ENCODE peak calls at places on chromosomes 11 and 22, in ten cellular contexts. One of them, this sample, is unnamed.

GRCh38 chr11:1654388-1655167 is 25.0 kb downstream of the KRTAP5-5 start:
- DNase-seq in HL-60: no peak
- DNase-seq in retinal pigment epithelial cell: no peak
- DNase-seq in breast epithelium: peak; percentile 25
- DNase-seq in psoas muscle: no peak
- DNase-seq in heart right ventricle: no peak
- DNase-seq in A549: no peak
- DNase-seq in cardiac muscle cell: peak; percentile 17
- DNase-seq in CD4-positive, alpha-beta memory T cell: no peak
- DNase-seq in SK-N-SH: peak; percentile 65
- DNase-seq in this sample: peak; percentile 80

GRCh38 chr11:29317669-29318068 is 699.2 kb downstream of the KCNA4 start:
- DNase-seq in HL-60: no peak
- DNase-seq in retinal pigment epithelial cell: no peak
- DNase-seq in breast epithelium: no peak
- DNase-seq in psoas muscle: no peak
- DNase-seq in heart right ventricle: no peak
- DNase-seq in A549: no peak
- DNase-seq in cardiac muscle cell: no peak
- DNase-seq in CD4-positive, alpha-beta memory T cell: no peak
- DNase-seq in SK-N-SH: no peak
- DNase-seq in this sample: no peak

GRCh38 chr11:126485021-126485781 is 129.7 kb downstream of the ST3GAL4 start:
- DNase-seq in HL-60: no peak
- DNase-seq in retinal pigment epithelial cell: no peak
- DNase-seq in breast epithelium: no peak
- DNase-seq in psoas muscle: peak; percentile 26
- DNase-seq in heart right ventricle: no peak
- DNase-seq in A549: no peak
- DNase-seq in cardiac muscle cell: peak; percentile 28
- DNase-seq in CD4-positive, alpha-beta memory T cell: no peak
- DNase-seq in SK-N-SH: no peak
- DNase-seq in this sample: peak; percentile 22

GRCh38 chr11:111631666-111632039 is 29.4 kb downstream of the SIK2 start:
- DNase-seq in HL-60: no peak
- DNase-seq in retinal pigment epithelial cell: peak; percentile 66
- DNase-seq in breast epithelium: no peak
- DNase-seq in psoas muscle: no peak
- DNase-seq in heart right ventricle: no peak
- DNase-seq in A549: no peak
- DNase-seq in cardiac muscle cell: peak; percentile 74
- DNase-seq in CD4-positive, alpha-beta memory T cell: no peak
- DNase-seq in SK-N-SH: no peak
- DNase-seq in this sample: peak; percentile 69

GRCh38 chr11:96012086-96012824 is 88.3 kb upstream of the MTMR2 start:
- DNase-seq in HL-60: no peak
- DNase-seq in retinal pigment epithelial cell: peak; percentile 97
- DNase-seq in breast epithelium: no peak
- DNase-seq in psoas muscle: no peak
- DNase-seq in heart right ventricle: peak; percentile 43
- DNase-seq in A549: peak; percentile 87
- DNase-seq in cardiac muscle cell: peak; percentile 92
- DNase-seq in CD4-positive, alpha-beta memory T cell: peak; percentile 77
- DNase-seq in SK-N-SH: peak; percentile 59
- DNase-seq in this sample: peak; percentile 79

GRCh38 chr11:21514298-21514697 is 678.6 kb upstream of the ANO5 start:
- DNase-seq in HL-60: no peak
- DNase-seq in retinal pigment epithelial cell: no peak
- DNase-seq in breast epithelium: no peak
- DNase-seq in psoas muscle: no peak
- DNase-seq in heart right ventricle: no peak
- DNase-seq in A549: peak; percentile 37
- DNase-seq in cardiac muscle cell: no peak
- DNase-seq in CD4-positive, alpha-beta memory T cell: no peak
- DNase-seq in SK-N-SH: peak; percentile 15
- DNase-seq in this sample: no peak

GRCh38 chr22:22703715-22704114 is 59.3 kb downstream of the GGTLC2 start:
- DNase-seq in HL-60: no peak
- DNase-seq in retinal pigment epithelial cell: no peak
- DNase-seq in breast epithelium: no peak
- DNase-seq in psoas muscle: no peak
- DNase-seq in heart right ventricle: no peak
- DNase-seq in A549: peak; percentile 61
- DNase-seq in cardiac muscle cell: peak; percentile 69
- DNase-seq in CD4-positive, alpha-beta memory T cell: no peak
- DNase-seq in SK-N-SH: no peak
- DNase-seq in this sample: peak; percentile 80

GRCh38 chr11:33178443-33179154 is 17.3 kb upstream of the CSTF3 start:
- DNase-seq in HL-60: no peak
- DNase-seq in retinal pigment epithelial cell: no peak
- DNase-seq in breast epithelium: no peak
- DNase-seq in psoas muscle: no peak
- DNase-seq in heart right ventricle: no peak
- DNase-seq in A549: no peak
- DNase-seq in cardiac muscle cell: no peak
- DNase-seq in CD4-positive, alpha-beta memory T cell: no peak
- DNase-seq in SK-N-SH: no peak
- DNase-seq in this sample: peak; percentile 48

GRCh38 chr22:28841111-28841510 is 40.7 kb upstream of the XBP1 start:
- DNase-seq in HL-60: peak; percentile 63
- DNase-seq in retinal pigment epithelial cell: no peak
- DNase-seq in breast epithelium: no peak
- DNase-seq in psoas muscle: no peak
- DNase-seq in heart right ventricle: no peak
- DNase-seq in A549: no peak
- DNase-seq in cardiac muscle cell: no peak
- DNase-seq in CD4-positive, alpha-beta memory T cell: no peak
- DNase-seq in SK-N-SH: no peak
- DNase-seq in this sample: no peak

GRCh38 chr11:20156280-20156875 is 3.9 kb downstream of the DBX1 start:
- DNase-seq in HL-60: no peak
- DNase-seq in retinal pigment epithelial cell: no peak
- DNase-seq in breast epithelium: no peak
- DNase-seq in psoas muscle: no peak
- DNase-seq in heart right ventricle: no peak
- DNase-seq in A549: no peak
- DNase-seq in cardiac muscle cell: no peak
- DNase-seq in CD4-positive, alpha-beta memory T cell: peak; percentile 76
- DNase-seq in SK-N-SH: peak; percentile 24
- DNase-seq in this sample: no peak

GRCh38 chr11:45023065-45023365 is 72.3 kb upstream of the TP53I11 start:
- DNase-seq in HL-60: no peak
- DNase-seq in retinal pigment epithelial cell: no peak
- DNase-seq in breast epithelium: no peak
- DNase-seq in psoas muscle: no peak
- DNase-seq in heart right ventricle: no peak
- DNase-seq in A549: no peak
- DNase-seq in cardiac muscle cell: no peak
- DNase-seq in CD4-positive, alpha-beta memory T cell: no peak
- DNase-seq in SK-N-SH: no peak
- DNase-seq in this sample: no peak

GRCh38 chr11:134028368-134028920 is 40.4 kb upstream of the JAM3 start:
- DNase-seq in HL-60: no peak
- DNase-seq in retinal pigment epithelial cell: no peak
- DNase-seq in breast epithelium: no peak
- DNase-seq in psoas muscle: no peak
- DNase-seq in heart right ventricle: no peak
- DNase-seq in A549: no peak
- DNase-seq in cardiac muscle cell: no peak
- DNase-seq in CD4-positive, alpha-beta memory T cell: no peak
- DNase-seq in SK-N-SH: no peak
- DNase-seq in this sample: no peak

GRCh38 chr11:134498326-134499139 is 86.5 kb upstream of the B3GAT1 start:
- DNase-seq in HL-60: no peak
- DNase-seq in retinal pigment epithelial cell: no peak
- DNase-seq in breast epithelium: peak; percentile 70
- DNase-seq in psoas muscle: no peak
- DNase-seq in heart right ventricle: no peak
- DNase-seq in A549: no peak
- DNase-seq in cardiac muscle cell: no peak
- DNase-seq in CD4-positive, alpha-beta memory T cell: no peak
- DNase-seq in SK-N-SH: no peak
- DNase-seq in this sample: no peak

GRCh38 chr11:67694875-67695555 is 20.6 kb upstream of the ALDH3B2 start:
- DNase-seq in HL-60: no peak
- DNase-seq in retinal pigment epithelial cell: no peak
- DNase-seq in breast epithelium: no peak
- DNase-seq in psoas muscle: no peak
- DNase-seq in heart right ventricle: no peak
- DNase-seq in A549: no peak
- DNase-seq in cardiac muscle cell: no peak
- DNase-seq in CD4-positive, alpha-beta memory T cell: no peak
- DNase-seq in SK-N-SH: no peak
- DNase-seq in this sample: no peak

GRCh38 chr11:1761857-1762536 is 1.7 kb downstream of the CTSD start:
- DNase-seq in HL-60: no peak
- DNase-seq in retinal pigment epithelial cell: no peak
- DNase-seq in breast epithelium: no peak
- DNase-seq in psoas muscle: peak; percentile 65
- DNase-seq in heart right ventricle: peak; percentile 62
- DNase-seq in A549: no peak
- DNase-seq in cardiac muscle cell: no peak
- DNase-seq in CD4-positive, alpha-beta memory T cell: no peak
- DNase-seq in SK-N-SH: no peak
- DNase-seq in this sample: peak; percentile 48

GRCh38 chr22:49767355-49768062 is 60.2 kb downstream of the BRD1 start:
- DNase-seq in HL-60: peak; percentile 61
- DNase-seq in retinal pigment epithelial cell: peak; percentile 8
- DNase-seq in breast epithelium: peak; percentile 43
- DNase-seq in psoas muscle: peak; percentile 52
- DNase-seq in heart right ventricle: no peak
- DNase-seq in A549: peak; percentile 55
- DNase-seq in cardiac muscle cell: peak; percentile 63
- DNase-seq in CD4-positive, alpha-beta memory T cell: peak; percentile 54
- DNase-seq in SK-N-SH: peak; percentile 72
- DNase-seq in this sample: peak; percentile 62

GRCh38 chr11:69825037-69825834 is 6.0 kb upstream of the FGF3 start:
- DNase-seq in HL-60: no peak
- DNase-seq in retinal pigment epithelial cell: no peak
- DNase-seq in breast epithelium: no peak
- DNase-seq in psoas muscle: peak; percentile 12
- DNase-seq in heart right ventricle: no peak
- DNase-seq in A549: peak; percentile 26
- DNase-seq in cardiac muscle cell: no peak
- DNase-seq in CD4-positive, alpha-beta memory T cell: no peak
- DNase-seq in SK-N-SH: no peak
- DNase-seq in this sample: no peak
- H3K4me3 ChIP-seq in HL-60: no peak overlapping the region
- H3K4me3 ChIP-seq in retinal pigment epithelial cell: no peak overlapping the region
- H3K4me3 ChIP-seq in breast epithelium: no peak overlapping the region
- H3K4me3 ChIP-seq in psoas muscle: no peak overlapping the region
- H3K4me3 ChIP-seq in heart right ventricle: no peak overlapping the region
- H3K4me3 ChIP-seq in A549: no peak overlapping the region
- H3K4me3 ChIP-seq in cardiac muscle cell: no peak overlapping the region
- H3K4me3 ChIP-seq in CD4-positive, alpha-beta memory T cell: no peak overlapping the region
- H3K4me3 ChIP-seq in SK-N-SH: no peak overlapping the region
- H3K4me3 ChIP-seq in this sample: no peak overlapping the region

DNA sequence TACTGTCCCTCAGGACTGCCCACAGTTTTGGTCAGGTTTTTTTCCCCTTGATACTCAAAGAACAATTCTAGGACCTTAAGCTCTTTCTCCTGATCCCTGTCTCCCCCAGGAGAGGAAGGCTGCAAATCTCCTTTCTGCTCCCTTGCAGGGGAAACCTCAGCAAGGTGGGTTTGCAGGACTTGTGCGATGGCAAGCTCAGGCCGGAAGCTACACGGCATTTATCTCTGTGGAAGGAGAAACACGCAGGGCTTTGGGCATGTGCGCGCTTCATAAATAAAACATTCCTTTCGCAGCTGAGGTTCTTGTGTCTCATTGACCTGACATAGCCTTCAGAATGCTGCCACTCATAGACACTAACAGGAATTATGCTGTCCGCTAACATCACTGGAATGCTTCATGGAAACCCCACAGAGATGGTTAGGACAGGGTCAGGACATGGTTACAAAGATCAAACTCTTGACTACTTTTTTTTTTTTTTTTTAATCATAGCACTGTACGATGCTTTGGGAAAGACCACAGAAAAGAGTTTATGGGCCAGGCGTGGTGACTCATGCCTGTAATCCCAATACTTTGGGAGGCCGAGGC is 42.6 kb downstream of the SLN start:
- DNase-seq in HL-60: no peak
- DNase-seq in retinal pigment epithelial cell: no peak
- DNase-seq in breast epithelium: no peak
- DNase-seq in psoas muscle: no peak
- DNase-seq in heart right ventricle: no peak
- DNase-seq in A549: no peak
- DNase-seq in cardiac muscle cell: no peak
- DNase-seq in CD4-positive, alpha-beta memory T cell: no peak
- DNase-seq in SK-N-SH: no peak
- DNase-seq in this sample: peak; percentile 28
- H3K4me3 ChIP-seq in HL-60: no peak overlapping the region
- H3K4me3 ChIP-seq in retinal pigment epithelial cell: no peak overlapping the region
- H3K4me3 ChIP-seq in breast epithelium: no peak overlapping the region
- H3K4me3 ChIP-seq in psoas muscle: no peak overlapping the region
- H3K4me3 ChIP-seq in heart right ventricle: no peak overlapping the region
- H3K4me3 ChIP-seq in A549: no peak overlapping the region
- H3K4me3 ChIP-seq in cardiac muscle cell: no peak overlapping the region
- H3K4me3 ChIP-seq in CD4-positive, alpha-beta memory T cell: no peak overlapping the region
- H3K4me3 ChIP-seq in SK-N-SH: no peak overlapping the region
- H3K4me3 ChIP-seq in this sample: no peak overlapping the region

GRCh38 chr11:105610796-105611361 is 1.0 kb downstream of the GRIA4 start:
- DNase-seq in HL-60: no peak
- DNase-seq in retinal pigment epithelial cell: no peak
- DNase-seq in breast epithelium: no peak
- DNase-seq in psoas muscle: no peak
- DNase-seq in heart right ventricle: no peak
- DNase-seq in A549: no peak
- DNase-seq in cardiac muscle cell: no peak
- DNase-seq in CD4-positive, alpha-beta memory T cell: no peak
- DNase-seq in SK-N-SH: no peak
- DNase-seq in this sample: no peak
- H3K4me3 ChIP-seq in HL-60: no peak overlapping the region
- H3K4me3 ChIP-seq in retinal pigment epithelial cell: peak overlapping the region; percentile 54
- H3K4me3 ChIP-seq in breast epithelium: peak overlapping the region; percentile 27
- H3K4me3 ChIP-seq in psoas muscle: peak overlapping the region; percentile 58
- H3K4me3 ChIP-seq in heart right ventricle: peak overlapping the region; percentile 40
- H3K4me3 ChIP-seq in A549: peak overlapping the region; percentile 26
- H3K4me3 ChIP-seq in cardiac muscle cell: peak overlapping the region; percentile 71
- H3K4me3 ChIP-seq in CD4-positive, alpha-beta memory T cell: no peak overlapping the region
- H3K4me3 ChIP-seq in SK-N-SH: peak overlapping the region; percentile 62
- H3K4me3 ChIP-seq in this sample: peak overlapping the region; percentile 49

DNA sequence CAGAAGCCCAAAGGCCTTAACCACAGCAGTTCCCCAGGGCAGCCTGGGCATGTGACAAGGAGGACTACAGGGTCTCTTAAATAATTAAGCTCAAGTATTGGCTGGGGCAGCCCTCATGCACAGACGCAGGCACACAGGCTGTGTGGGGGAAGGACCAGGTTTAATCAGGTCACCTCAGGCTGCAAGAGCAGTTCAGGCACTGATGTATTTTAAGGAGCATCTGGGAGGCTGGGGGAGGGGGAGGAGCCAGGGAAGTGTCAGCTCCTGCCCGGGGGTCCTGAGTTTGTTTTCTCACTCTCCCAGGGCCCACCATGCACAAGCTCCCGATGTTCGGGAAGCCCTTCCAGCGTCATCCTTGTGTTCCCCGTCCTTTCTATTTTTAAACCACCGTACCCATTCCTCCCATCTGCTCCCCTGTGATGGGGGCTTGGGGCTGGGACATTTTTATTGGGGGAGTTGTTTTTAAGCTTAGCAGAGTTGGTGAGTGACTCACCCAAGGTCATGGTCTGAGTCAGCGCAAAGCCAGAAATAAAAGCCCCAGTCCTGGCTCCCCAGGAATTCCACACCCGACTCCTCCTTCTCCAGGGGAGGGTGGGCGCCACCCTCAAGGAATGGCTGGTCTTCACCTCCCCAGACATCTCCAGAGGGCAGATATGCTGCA is 2.4 kb downstream of the CSDC2 start:
- DNase-seq in HL-60: no peak
- DNase-seq in retinal pigment epithelial cell: peak; percentile 78
- DNase-seq in breast epithelium: no peak
- DNase-seq in psoas muscle: no peak
- DNase-seq in heart right ventricle: no peak
- DNase-seq in A549: peak; percentile 53
- DNase-seq in cardiac muscle cell: peak; percentile 72
- DNase-seq in CD4-positive, alpha-beta memory T cell: no peak
- DNase-seq in SK-N-SH: no peak
- DNase-seq in this sample: peak; percentile 93
- H3K4me3 ChIP-seq in HL-60: no peak overlapping the region
- H3K4me3 ChIP-seq in retinal pigment epithelial cell: peak overlapping the region; percentile 71
- H3K4me3 ChIP-seq in breast epithelium: no peak overlapping the region
- H3K4me3 ChIP-seq in psoas muscle: no peak overlapping the region
- H3K4me3 ChIP-seq in heart right ventricle: peak overlapping the region; percentile 66
- H3K4me3 ChIP-seq in A549: no peak overlapping the region
- H3K4me3 ChIP-seq in cardiac muscle cell: no peak overlapping the region
- H3K4me3 ChIP-seq in CD4-positive, alpha-beta memory T cell: no peak overlapping the region
- H3K4me3 ChIP-seq in SK-N-SH: no peak overlapping the region
- H3K4me3 ChIP-seq in this sample: peak overlapping the region; percentile 23

This sample was measured in fibroblast of villous mesenchyme.